ENCODE peak calls at places on chromosomes 6 and 20, in five cellular contexts. M is SK-N-SH, B is H1, J is HepG2, G is GM12891. Z is an unnamed sample.

GRCh38 chr6:157625764-157626163 is 197.3 kb upstream of the SNX9 start:
- DNase-seq in B (no peak), G (no peak), J (no peak), M (no peak), Z (no peak)

GRCh38 chr6:28634758-28635546 is 109.3 kb downstream of the GPX5 start:
- DNase-seq in M (peak; percentile 80), G (no peak), J (peak; percentile 50), B (peak; percentile 71), Z (no peak)

GRCh38 chr20:51372176-51372803 is 170.2 kb downstream of the NFATC2 start:
- DNase-seq in M (peak; percentile 86), G (peak; percentile 64), B (peak; percentile 85), J (peak; percentile 64), Z (peak; percentile 69)

GRCh38 chr6:141988954-141989705 is 143.6 kb upstream of the GJE1 start:
- DNase-seq in J (peak; percentile 65), B (peak; percentile 54), M (peak; percentile 27), G (no peak), Z (no peak)

GRCh38 chr6:28839443-28840120 is 84.2 kb downstream of the TRIM27 start:
- DNase-seq in B (no peak), G (no peak), J (no peak), M (no peak), Z (no peak)

GRCh38 chr6:120873125-120873865 is 461.0 kb downstream of the TBC1D32 start:
- DNase-seq in J (no peak), B (no peak), G (no peak), M (no peak), Z (no peak)

GRCh38 chr6:29598348-29598747 is 13.4 kb downstream of the OR2H2 start:
- DNase-seq in G (no peak), M (no peak), B (no peak), J (no peak), Z (no peak)

GRCh38 chr20:46056970-46057855 is 28.2 kb downstream of the SLC12A5 start:
- DNase-seq in B (peak; percentile 90), G (no peak), M (no peak), J (no peak), Z (no peak)

GRCh38 chr6:124560836-124561585 is 401.2 kb upstream of the RNF217 start:
- DNase-seq in B (no peak), J (no peak), G (no peak), M (no peak), Z (no peak)

GRCh38 chr6:163293286-163293685 is 121.2 kb upstream of the QKI start:
- DNase-seq in M (no peak), G (no peak), J (no peak), B (no peak), Z (no peak)

DNA sequence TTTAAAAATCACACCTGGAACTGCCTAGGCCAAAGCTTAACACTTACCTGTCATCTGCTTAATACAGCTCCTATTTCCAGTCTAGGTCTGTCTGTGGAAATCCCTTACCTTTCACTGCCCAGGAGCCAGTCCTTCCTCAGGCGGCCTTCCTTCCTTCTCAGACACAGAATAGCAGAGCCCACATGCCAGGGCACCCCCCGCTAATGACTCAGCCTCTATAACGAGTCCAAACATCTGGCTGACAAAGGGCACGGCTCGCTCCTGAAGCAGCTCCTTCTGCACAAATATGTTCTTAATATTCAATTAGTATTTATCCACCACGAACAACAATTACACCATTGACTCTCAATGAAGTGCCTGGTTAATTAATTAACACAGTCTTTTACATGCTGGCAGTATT is 158.4 kb upstream of the MLN start:
- DNase-seq in M (no peak), G (no peak), B (no peak), J (no peak), Z (no peak)
- TF ChIP-seq TAF1 in M (no peak), G (no peak), B (no peak), J (no peak), Z (no peak)

DNA sequence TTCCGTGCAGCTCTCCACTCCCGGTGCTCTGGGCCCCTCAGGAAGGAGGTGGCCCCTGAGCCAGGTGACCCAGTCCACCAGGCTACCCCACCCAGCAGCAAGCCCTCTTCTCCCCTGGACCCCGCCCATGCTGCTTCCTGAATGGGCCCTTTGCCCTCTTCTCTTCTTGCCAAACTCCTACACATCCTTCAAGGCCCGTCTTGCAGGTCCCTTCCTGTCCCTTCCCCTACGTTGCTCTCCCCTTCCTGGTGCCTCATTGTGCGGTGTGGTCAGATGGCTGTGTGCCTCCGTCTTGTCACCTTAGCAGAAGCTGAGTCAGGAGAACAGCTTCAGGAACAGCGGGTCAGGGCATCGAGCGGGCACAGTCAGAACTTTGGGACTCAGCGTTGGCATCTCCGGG is 3.4 kb upstream of the GATA5 start:
- DNase-seq in M (no peak), B (no peak), G (no peak), J (no peak), Z (no peak)
- TF ChIP-seq POLR2AphosphoS5 in M (no peak), B (no peak), G (no peak), J (no peak), Z (no peak)

GRCh38 chr6:74973621-74974020 is 232.2 kb downstream of the COL12A1 start:
- DNase-seq in M (no peak), B (no peak), J (no peak), G (no peak), Z (no peak)

GRCh38 chr6:74976026-74976425 is 229.8 kb downstream of the COL12A1 start:
- DNase-seq in G (no peak), J (no peak), M (no peak), B (no peak), Z (no peak)

GRCh38 chr6:74979065-74979766 is 226.6 kb downstream of the COL12A1 start:
- DNase-seq in G (no peak), J (no peak), B (no peak), M (no peak), Z (no peak)
- TF ChIP-seq TAF1 in G (no peak), J (no peak), B (no peak), M (no peak), Z (no peak)

GRCh38 chr20:49629606-49630005 is 61.7 kb upstream of the PTGIS start:
- DNase-seq in G (no peak), M (no peak), B (no peak), J (no peak), Z (no peak)

GRCh38 chr20:49630396-49630951 is 62.5 kb upstream of the PTGIS start:
- DNase-seq in B (no peak), G (peak; percentile 44), J (no peak), M (no peak), Z (peak; percentile 47)

GRCh38 chr20:49633023-49633422 is 65.1 kb upstream of the PTGIS start:
- DNase-seq in J (no peak), G (no peak), M (no peak), B (no peak), Z (no peak)

GRCh38 chr20:49631856-49632418 is 64.0 kb upstream of the PTGIS start:
- DNase-seq in G (no peak), B (no peak), M (no peak), J (no peak), Z (no peak)

DNA sequence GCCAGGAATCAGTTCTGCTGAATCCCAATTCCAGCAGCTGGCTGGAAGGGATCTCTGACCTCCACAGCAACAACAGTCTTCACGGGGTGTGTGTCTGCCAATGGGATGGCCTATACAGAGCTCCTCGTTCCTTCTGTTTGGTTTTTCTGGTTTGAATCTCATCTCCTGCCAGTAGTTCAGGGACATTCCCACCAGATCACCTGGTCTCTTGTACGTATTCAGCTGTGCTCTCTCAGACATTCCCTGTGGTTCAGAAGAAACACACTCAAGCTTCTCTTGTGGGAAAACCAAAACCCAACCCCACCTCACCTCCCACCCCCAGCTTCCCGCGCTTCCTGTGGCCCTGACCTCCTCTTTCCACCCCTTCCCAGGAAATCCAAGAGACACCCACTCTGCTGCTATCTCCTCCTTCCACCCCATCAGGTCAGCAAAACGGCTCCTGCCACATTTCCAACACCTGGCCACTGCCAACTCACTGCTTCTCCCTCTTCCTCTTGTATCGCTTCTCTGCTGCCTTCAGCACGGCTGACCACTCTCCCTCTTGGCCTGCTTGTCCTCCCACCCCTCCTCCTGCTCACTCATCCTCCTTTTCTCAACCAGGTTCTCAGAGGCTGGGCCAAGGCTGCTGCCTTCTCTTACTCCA is 63.3 kb upstream of the PTGIS start:
- DNase-seq in G (no peak), B (no peak), M (no peak), J (no peak), Z (no peak)
- TF ChIP-seq POLR2AphosphoS5 in G (no peak), B (no peak), M (no peak), J (no peak), Z (no peak)

GRCh38 chr6:106168097-106168888 is 82.2 kb downstream of the PRDM1 start:
- DNase-seq in J (no peak), G (no peak), M (no peak), B (no peak), Z (no peak)
- TF ChIP-seq TAF1 in J (no peak), G (no peak), M (no peak), B (no peak), Z (no peak)

DNA sequence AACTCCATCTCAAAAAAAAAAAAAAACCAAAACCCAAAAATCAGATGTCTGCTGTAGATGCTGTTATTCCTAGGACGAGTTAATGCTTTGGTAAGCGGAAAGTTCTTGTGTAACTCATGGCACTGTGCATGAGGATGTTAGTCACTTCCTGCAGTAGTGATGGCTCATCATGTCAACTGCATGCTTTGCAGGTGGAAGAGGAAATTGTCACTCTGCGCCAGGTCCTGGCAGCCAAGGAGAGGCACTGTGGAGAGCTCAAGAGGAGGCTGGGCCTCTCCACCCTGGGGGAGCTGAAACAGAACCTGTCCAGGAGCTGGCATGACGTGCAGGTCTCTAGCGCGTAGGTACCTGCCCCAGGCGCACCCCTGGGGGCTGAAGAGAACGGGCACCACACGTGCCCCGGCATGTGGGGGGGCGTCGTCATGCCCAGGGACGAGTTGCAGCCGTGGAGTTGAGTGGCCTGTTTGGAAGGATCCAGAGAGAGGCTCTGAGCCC is 8.5 kb downstream of the TPD52L2 start:
- DNase-seq in J (no peak), G (no peak), B (no peak), M (no peak), Z (no peak)
- TF ChIP-seq POLR2AphosphoS5 in J (no peak), G (no peak), B (no peak), M (no peak), Z (no peak)

GRCh38 chr6:73801652-73802268 is 105.8 kb downstream of the CD109 start:
- DNase-seq in M (no peak), B (no peak), G (no peak), J (no peak), Z (no peak)

GRCh38 chr6:73802366-73802765 is 106.4 kb downstream of the CD109 start:
- DNase-seq in M (no peak), G (no peak), J (no peak), B (no peak), Z (no peak)

GRCh38 chr6:73800997-73801396 is 105.0 kb downstream of the CD109 start:
- DNase-seq in G (no peak), B (no peak), J (no peak), M (no peak), Z (no peak)

GRCh38 chr6:73798592-73798991 is 102.6 kb downstream of the CD109 start:
- DNase-seq in M (no peak), J (peak; percentile 66), G (no peak), B (no peak), Z (no peak)

GRCh38 chr6:73803562-73804221 is 107.7 kb downstream of the CD109 start:
- DNase-seq in M (peak; percentile 19), J (peak; percentile 35), G (no peak), B (peak; percentile 60), Z (no peak)
- TF ChIP-seq TAF1 in M (no peak), J (no peak), G (no peak), B (no peak), Z (no peak)

GRCh38 chr6:26270903-26271639 is 93.9 kb upstream of the BTN3A2 start:
- DNase-seq in G (peak; percentile 58), B (peak; percentile 85), J (no peak), M (peak; percentile 87), Z (no peak)
- TF ChIP-seq POLR2AphosphoS5 in G (peak; percentile 98), B (peak; percentile 98), J (no peak), M (peak; percentile 93), Z (peak; percentile 97)

Z was measured in GM12892.